ENCODE peak calls at places on chromosomes 7 and 10, in six cellular contexts. K is psoas muscle; U is activated CD8-positive, alpha-beta T cell treated with anti-CD3 and anti-CD28 coated beads for 36 hours; Z is GM06990; T is astrocyte of the spinal cord; R is right lobe of liver. C is an unnamed sample.

GRCh38 chr7:104643587-104644217 is 315.3 kb downstream of the LHFPL3 start:
- DNase-seq in U (peak; percentile 17), Z (no peak), K (no peak), T (no peak), R (no peak), C (peak; percentile 16)

GRCh38 chr7:142581341-142581740 is 167.9 kb upstream of the PRSS1 start:
- DNase-seq in K (no peak), U (peak; percentile 36), Z (peak; percentile 12), T (no peak), R (no peak), C (peak; percentile 17)

GRCh38 chr10:59622320-59622901 is 87.2 kb downstream of the SLC16A9 start:
- DNase-seq in T (peak; percentile 71), Z (peak; percentile 19), U (peak; percentile 45), R (no peak), K (no peak), C (peak; percentile 27)

GRCh38 chr10:14566498-14566897 is 208.2 kb downstream of the FAM107B start:
- DNase-seq in R (no peak), Z (no peak), U (no peak), K (no peak), T (no peak), C (no peak)

GRCh38 chr7:159023746-159024145 is 120.9 kb downstream of the VIPR2 start:
- DNase-seq in K (no peak), Z (no peak), T (no peak), R (peak; percentile 3), U (no peak), C (no peak)

GRCh38 chr7:37455081-37455480 is 6.4 kb upstream of the ELMO1 start:
- DNase-seq in U (no peak), R (no peak), K (no peak), Z (no peak), T (no peak), C (no peak)

GRCh38 chr10:83108565-83109333 is 1030.6 kb upstream of the GHITM start:
- DNase-seq in R (no peak), Z (no peak), T (no peak), K (peak; percentile 23), U (no peak), C (no peak)

GRCh38 chr10:103181244-103181643 is 11.8 kb downstream of the NT5C2 start:
- DNase-seq in Z (no peak), R (no peak), K (no peak), U (no peak), T (no peak), C (no peak)

GRCh38 chr7:33711231-33712019 is 193.9 kb upstream of the BMPER start:
- DNase-seq in U (no peak), T (no peak), R (peak; percentile 57), Z (no peak), K (no peak), C (no peak)

GRCh38 chr10:49520122-49520775 is 18.7 kb downstream of the ERCC6 start:
- DNase-seq in K (no peak), Z (no peak), U (no peak), T (no peak), R (no peak), C (no peak)

GRCh38 chr7:99499356-99499712 is 747 bp downstream of the ZNF394 start:
- DNase-seq in U (no peak), Z (no peak), K (no peak), T (peak; percentile 4), R (no peak), C (peak; percentile 36)

GRCh38 chr7:122485841-122486240 is 181.3 kb upstream of the FEZF1 start:
- DNase-seq in K (no peak), Z (no peak), T (peak; percentile 65), U (no peak), R (no peak), C (no peak)

GRCh38 chr7:37394158-37394557 is 54.5 kb downstream of the ELMO1 start:
- DNase-seq in U (no peak), K (no peak), Z (no peak), T (no peak), R (no peak), C (no peak)

GRCh38 chr10:24862586-24862985 is 89.8 kb downstream of the PRTFDC1 start:
- DNase-seq in R (no peak), K (no peak), Z (no peak), U (no peak), T (no peak), C (no peak)

GRCh38 chr10:102646610-102647432 is 2.5 kb downstream of the TRIM8 start:
- DNase-seq in Z (peak; percentile 61), R (no peak), T (peak; percentile 37), K (peak; percentile 75), U (peak; percentile 74), C (no peak)

GRCh38 chr10:110151871-110152270 is 55.5 kb upstream of the MXI1 start:
- DNase-seq in T (no peak), Z (no peak), K (no peak), U (no peak), R (no peak), C (no peak)

GRCh38 chr10:60288291-60288690 is 101.4 kb downstream of the ANK3 start:
- DNase-seq in K (no peak), U (no peak), Z (no peak), T (no peak), R (no peak), C (no peak)

GRCh38 chr10:105675333-105675732 is 1034.2 kb downstream of the SORCS3 start:
- DNase-seq in T (no peak), U (no peak), Z (no peak), K (no peak), R (no peak), C (no peak)

GRCh38 chr7:19530852-19531251 is 178.0 kb downstream of the POLR1F start:
- DNase-seq in R (no peak), K (no peak), Z (no peak), U (no peak), T (no peak), C (no peak)

GRCh38 chr7:106568680-106569499 is 92.1 kb downstream of the CCDC71L start:
- DNase-seq in R (peak; percentile 59), T (peak; percentile 64), Z (no peak), K (no peak), U (peak; percentile 18), C (no peak)

GRCh38 chr10:786666-787512 is 97.4 kb upstream of the DIP2C start:
- DNase-seq in R (peak; percentile 35), U (no peak), T (no peak), Z (no peak), K (peak; percentile 51), C (no peak)

GRCh38 chr10:102880256-102880655 is 11.0 kb downstream of the AS3MT start:
- DNase-seq in Z (no peak), U (no peak), R (no peak), K (no peak), T (no peak), C (no peak)

GRCh38 chr10:14146005-14146404 is 184.7 kb downstream of the FRMD4A start:
- DNase-seq in K (no peak), U (no peak), R (no peak), T (peak; percentile 23), Z (no peak), C (no peak)

GRCh38 chr10:71156436-71156835 is 55.9 kb upstream of the UNC5B start:
- DNase-seq in U (no peak), K (no peak), R (no peak), T (no peak), Z (no peak), C (no peak)

GRCh38 chr10:8078027-8078426 is 23.5 kb downstream of the GATA3 start:
- DNase-seq in K (no peak), Z (no peak), R (no peak), U (no peak), T (no peak), C (no peak)

GRCh38 chr7:155219154-155219531 is 78.5 kb upstream of the INSIG1 start:
- DNase-seq in U (no peak), R (no peak), K (no peak), T (no peak), Z (no peak), C (no peak)

GRCh38 chr7:43869898-43870240 is 552 bp upstream of the MRPS24 start:
- DNase-seq in R (no peak), K (no peak), T (peak; percentile 88), U (peak; percentile 53), Z (no peak), C (no peak)

GRCh38 chr10:67808706-67809105 is 29.3 kb downstream of the DNAJC12 start:
- DNase-seq in K (no peak), Z (no peak), U (no peak), T (no peak), R (no peak), C (no peak)

GRCh38 chr10:130074639-130075038 is 36.0 kb downstream of the C10orf143 start:
- DNase-seq in T (no peak), K (no peak), R (no peak), U (no peak), Z (no peak), C (no peak)

GRCh38 chr7:80659120-80660055 is 20.9 kb downstream of the CD36 start:
- DNase-seq in R (no peak), K (no peak), T (peak; percentile 50), U (no peak), Z (no peak), C (peak; percentile 17)
- TF ChIP-seq CTCF in R (peak; percentile 58), K (peak; percentile 79), T (peak; percentile 52), U (peak; percentile 79), Z (peak; percentile 45), C (peak; percentile 58)

DNA sequence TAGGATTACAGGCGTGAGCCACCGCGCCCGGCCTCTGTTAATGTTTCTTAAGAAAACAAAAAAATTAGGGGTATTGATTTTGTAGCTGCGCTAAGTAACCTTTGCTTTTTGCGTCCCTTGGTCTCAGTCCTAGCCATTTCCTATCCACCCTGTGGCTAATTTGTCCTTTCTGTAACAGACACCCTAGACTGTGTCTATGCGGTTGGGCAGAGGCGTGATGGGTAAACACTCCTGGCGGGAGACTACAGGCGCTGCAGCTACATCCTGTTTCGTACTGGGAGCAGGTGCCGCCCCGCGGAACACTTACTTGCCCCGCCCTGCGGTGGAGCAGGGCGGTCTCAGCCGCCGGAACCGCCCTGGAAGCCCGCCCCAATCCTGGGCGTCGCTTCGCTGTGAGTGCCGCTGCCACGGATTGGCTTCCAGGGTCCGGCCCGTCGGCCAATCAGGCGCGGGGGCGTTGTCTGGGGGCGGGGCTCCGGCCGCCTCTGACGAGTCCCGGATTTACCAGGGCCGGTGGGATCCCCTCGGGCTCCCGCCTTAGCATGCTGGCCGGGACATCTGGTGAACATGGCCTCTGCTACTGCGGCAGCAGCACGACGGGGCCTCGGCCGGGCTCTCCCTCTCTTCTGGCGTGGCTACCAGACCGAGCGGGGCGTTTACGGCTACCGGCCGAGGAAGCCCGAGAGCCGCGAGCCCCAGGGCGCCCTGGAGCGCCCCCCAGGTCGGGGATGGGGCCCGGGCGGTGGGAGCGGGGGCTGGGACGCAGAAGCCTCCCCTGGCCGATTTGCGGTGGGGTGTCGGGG is at the start of gene DHTKD1:
- DNase-seq in Z (peak; percentile 100), U (peak; percentile 99), T (peak; percentile 99), K (peak; percentile 99), R (peak; percentile 100), C (peak; percentile 99)
- TF ChIP-seq CTCF in Z (peak; percentile 18), U (peak; percentile 59), T (peak; percentile 33), K (peak; percentile 51), R (peak; percentile 37), C (peak; percentile 15)

GRCh38 chr7:117505238-117505637 is 25.4 kb downstream of the CFTR start:
- DNase-seq in R (no peak), U (no peak), T (no peak), Z (no peak), K (no peak), C (no peak)
- TF ChIP-seq CTCF in R (no peak), U (no peak), T (no peak), Z (no peak), K (no peak), C (no peak)

DNA sequence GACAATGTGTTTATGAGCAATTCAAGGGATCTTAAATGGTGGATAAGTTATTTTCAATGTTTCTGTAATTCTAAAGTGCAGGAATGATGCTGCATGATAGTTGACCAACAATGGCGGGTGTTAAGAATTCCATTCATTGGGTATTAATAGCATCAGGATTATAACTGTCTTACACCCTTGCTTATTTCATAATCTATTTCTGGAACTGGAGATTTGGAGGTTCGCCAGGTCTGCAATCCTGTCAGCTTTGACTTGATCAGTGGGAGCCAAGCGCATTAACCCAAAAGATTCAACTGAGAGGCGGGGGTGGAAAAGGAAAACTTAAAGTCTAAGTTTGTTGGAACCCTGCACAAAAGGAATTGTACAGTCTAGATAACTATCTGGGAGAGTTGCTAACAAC is 114.9 kb upstream of the ZEB1 start:
- DNase-seq in K (peak; percentile 73), Z (no peak), T (peak; percentile 14), U (no peak), R (no peak), C (no peak)
- TF ChIP-seq CTCF in K (no peak), Z (no peak), T (no peak), U (no peak), R (no peak), C (no peak)

C was measured in GM13977.